ENCODE peak calls at places on chromosome 17, in seven cellular contexts. G, X, L, U, E, T and S are unnamed samples.

GRCh38 chr17:35536664-35537160 is 766 bp downstream of the SLFN12L start:
- DNase-seq in G (no peak), X (no peak), L (no peak), U (no peak), E (no peak), T (no peak), S (no peak)

GRCh38 chr17:19876524-19877161 is 8.9 kb upstream of the ULK2 start:
- DNase-seq in G (no peak), X (peak), L (no peak), U (peak), E (no peak), T (no peak), S (no peak)

GRCh38 chr17:64063766-64064224 is 43.4 kb upstream of the ICAM2 start:
- DNase-seq in G (no peak), X (peak), L (peak), U (peak), E (peak), T (no peak), S (peak)

GRCh38 chr17:16872836-16873653 is 98.9 kb downstream of the TNFRSF13B start:
- DNase-seq in G (no peak), X (no peak), L (no peak), U (no peak), E (peak), T (no peak), S (peak)

GRCh38 chr17:64128787-64129514 is 993 bp downstream of the ERN1 start:
- DNase-seq in G (no peak), X (peak), L (peak), U (peak), E (peak), T (no peak), S (no peak)

GRCh38 chr17:74361613-74362391 is at the start of gene BTBD17:
- DNase-seq in G (peak), X (no peak), L (no peak), U (peak), E (peak), T (no peak), S (peak)

GRCh38 chr17:14813649-14814048 is 451.5 kb downstream of the PMP22 start:
- DNase-seq in G (no peak), X (no peak), L (no peak), U (no peak), E (no peak), T (no peak), S (peak)

GRCh38 chr17:58060596-58061191 is 22.5 kb upstream of the DYNLL2 start:
- DNase-seq in G (no peak), X (no peak), L (no peak), U (no peak), E (peak), T (no peak), S (no peak)

GRCh38 chr17:74569392-74570003 is 2.2 kb upstream of the CD300H start:
- DNase-seq in G (peak), X (peak), L (peak), U (no peak), E (peak), T (no peak), S (peak)

GRCh38 chr17:40558300-40558584 is 7.0 kb downstream of the CCR7 start:
- DNase-seq in G (no peak), X (no peak), L (no peak), U (no peak), E (no peak), T (no peak), S (peak)

GRCh38 chr17:17419621-17420020 is 57.2 kb upstream of the MED9 start:
- DNase-seq in G (no peak), X (no peak), L (no peak), U (no peak), E (no peak), T (no peak), S (no peak)

GRCh38 chr17:17740627-17741237 is 59.5 kb downstream of the RAI1 start:
- DNase-seq in G (no peak), X (no peak), L (no peak), U (no peak), E (no peak), T (no peak), S (peak)

GRCh38 chr17:44887971-44888955 is 11.0 kb downstream of the EFTUD2 start:
- DNase-seq in G (no peak), X (no peak), L (no peak), U (no peak), E (no peak), T (no peak), S (no peak)

GRCh38 chr17:76384987-76385891 is 830 bp downstream of the SPHK1 start:
- DNase-seq in G (peak), X (peak), L (peak), U (peak), E (peak), T (no peak), S (peak)

GRCh38 chr17:78227455-78227916 is 3.9 kb upstream of the TMEM235 start:
- DNase-seq in G (no peak), X (no peak), L (no peak), U (no peak), E (no peak), T (no peak), S (no peak)

GRCh38 chr17:73546770-73547345 is 97.4 kb downstream of the SDK2 start:
- DNase-seq in G (peak), X (peak), L (no peak), U (no peak), E (peak), T (peak), S (peak)

GRCh38 chr17:15157051-15157450 is 108.1 kb downstream of the PMP22 start:
- DNase-seq in G (peak), X (no peak), L (peak), U (no peak), E (peak), T (no peak), S (no peak)

GRCh38 chr17:32546031-32546444 is 59.2 kb downstream of the CDK5R1 start:
- DNase-seq in G (no peak), X (no peak), L (no peak), U (no peak), E (no peak), T (no peak), S (no peak)

DNA sequence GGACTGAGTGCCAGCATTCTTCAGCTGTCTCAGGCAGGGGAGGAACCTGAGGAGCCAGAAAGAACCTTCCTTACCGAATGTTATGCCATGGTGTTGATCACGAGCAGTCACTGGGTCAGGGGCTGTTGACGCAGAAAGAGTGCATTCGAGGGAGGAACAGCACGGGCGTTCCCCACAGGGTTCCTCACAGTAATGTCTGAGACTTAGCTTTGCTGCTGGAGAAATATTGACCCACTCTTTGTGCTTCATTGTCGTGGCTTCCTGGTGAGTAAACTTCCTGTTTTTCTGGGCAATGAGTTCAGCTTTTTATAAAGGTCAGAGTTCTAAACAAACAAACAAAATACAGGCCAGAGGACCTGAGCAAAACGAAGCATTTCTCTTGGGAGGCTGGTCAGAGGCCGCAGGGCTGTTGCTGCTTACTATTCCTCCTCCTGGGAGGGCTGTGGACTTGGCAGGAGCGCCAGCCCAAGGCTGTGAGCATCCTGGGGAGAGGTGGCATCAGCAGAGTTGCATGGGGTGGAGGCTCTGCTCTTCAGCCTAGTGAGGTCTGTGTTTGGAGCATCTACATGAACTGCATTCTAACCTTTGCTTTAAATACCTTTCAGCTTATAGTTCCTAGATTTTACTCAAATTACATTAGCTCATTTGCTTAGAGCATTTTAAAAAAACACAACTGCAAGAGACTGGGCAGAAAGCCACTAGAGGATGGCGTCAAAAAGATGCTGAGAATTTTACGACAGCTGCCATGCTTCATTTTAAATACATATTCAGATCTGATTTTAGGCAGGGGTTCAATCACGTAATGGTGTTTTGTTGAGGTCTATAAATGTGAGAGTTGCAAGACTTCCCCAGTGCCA is 143.0 kb upstream of the CACNG5 start:
- DNase-seq in G (peak), X (no peak), L (peak), U (no peak), E (peak), T (no peak), S (no peak)
- H3K4me3 ChIP-seq in G (no peak), X (no peak), L (no peak), U (no peak), E (no peak), T (no peak), S (no peak)

GRCh38 chr17:42312285-42313130 is 24.2 kb downstream of the STAT5A start:
- DNase-seq in G (peak), X (peak), L (peak), U (peak), E (peak), T (no peak), S (peak)

GRCh38 chr17:42310281-42311156 is 22.2 kb downstream of the STAT5A start:
- DNase-seq in G (no peak), X (no peak), L (no peak), U (no peak), E (no peak), T (no peak), S (no peak)

GRCh38 chr17:42313389-42313772 is 25.1 kb downstream of the STAT5A start:
- DNase-seq in G (no peak), X (no peak), L (no peak), U (no peak), E (no peak), T (no peak), S (no peak)

GRCh38 chr17:42311240-42312034 is 23.1 kb downstream of the STAT5A start:
- DNase-seq in G (peak), X (peak), L (no peak), U (no peak), E (peak), T (no peak), S (peak)

DNA sequence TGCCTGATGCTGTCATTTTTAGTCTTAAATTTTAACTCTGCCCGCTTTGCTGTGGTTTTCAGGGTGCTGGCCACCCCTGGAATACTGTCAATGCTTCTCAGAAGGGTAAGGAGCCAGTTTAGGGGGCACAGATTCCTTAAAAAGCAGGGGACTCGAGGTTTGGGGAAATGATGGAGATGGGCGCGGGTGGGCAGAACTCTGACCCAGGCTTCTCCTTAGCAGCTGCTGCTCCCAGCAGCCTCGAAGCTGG is 23.7 kb downstream of the STAT5A start:
- DNase-seq in G (no peak), X (no peak), L (no peak), U (no peak), E (no peak), T (no peak), S (no peak)
- H3K4me3 ChIP-seq in G (no peak), X (peak), L (no peak), U (no peak), E (no peak), T (no peak), S (peak)

DNA sequence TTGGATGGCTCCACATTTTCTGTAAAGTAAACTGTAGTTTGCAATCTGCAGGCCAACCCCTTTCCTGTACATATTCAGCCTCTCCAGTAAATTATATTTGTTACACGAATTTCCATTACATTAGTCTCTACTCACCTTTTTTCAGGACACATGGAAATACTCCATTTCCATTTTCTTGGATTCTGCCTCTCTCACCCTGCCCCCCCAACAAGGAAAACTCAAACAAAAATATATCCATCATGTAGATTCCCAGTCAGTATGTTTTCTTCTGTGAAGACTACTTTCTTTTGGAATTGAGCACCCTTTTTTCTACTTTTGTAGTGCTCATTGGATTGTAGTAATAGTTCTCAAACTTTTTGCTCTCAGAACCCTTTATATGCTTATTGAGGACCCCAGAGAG is 2.9 kb downstream of the PPM1D start:
- DNase-seq in G (no peak), X (no peak), L (no peak), U (no peak), E (peak), T (no peak), S (no peak)
- H3K4me3 ChIP-seq in G (peak), X (peak), L (peak), U (no peak), E (peak), T (peak), S (peak)

GRCh38 chr17:6756425-6757012 is 673 bp downstream of the XAF1 start:
- DNase-seq in G (no peak), X (no peak), L (no peak), U (no peak), E (peak), T (no peak), S (no peak)
- H3K4me3 ChIP-seq in G (peak), X (peak), L (no peak), U (peak), E (peak), T (peak), S (no peak)

DNA sequence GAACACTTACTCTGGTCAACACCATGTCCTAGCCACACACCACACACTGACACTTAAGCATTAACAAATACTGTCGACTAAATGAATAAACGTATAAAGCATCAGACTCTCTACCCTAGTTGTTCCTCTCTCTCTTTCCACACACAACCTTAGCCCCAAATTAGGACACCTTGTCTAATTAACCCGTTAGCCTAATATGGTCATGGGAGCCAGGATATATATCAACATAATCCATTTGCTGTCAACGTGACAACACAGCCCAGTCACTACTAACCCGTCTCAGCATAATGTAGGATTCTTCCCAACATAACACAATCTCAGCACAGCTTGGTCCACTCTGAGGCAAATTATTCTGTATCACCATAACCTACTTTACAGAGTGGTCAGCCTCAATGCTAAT is 2.2 kb downstream of the DVL2 start:
- DNase-seq in G (no peak), X (no peak), L (no peak), U (no peak), E (no peak), T (no peak), S (no peak)
- H3K4me3 ChIP-seq in G (peak), X (no peak), L (no peak), U (no peak), E (peak), T (peak), S (peak)

DNA sequence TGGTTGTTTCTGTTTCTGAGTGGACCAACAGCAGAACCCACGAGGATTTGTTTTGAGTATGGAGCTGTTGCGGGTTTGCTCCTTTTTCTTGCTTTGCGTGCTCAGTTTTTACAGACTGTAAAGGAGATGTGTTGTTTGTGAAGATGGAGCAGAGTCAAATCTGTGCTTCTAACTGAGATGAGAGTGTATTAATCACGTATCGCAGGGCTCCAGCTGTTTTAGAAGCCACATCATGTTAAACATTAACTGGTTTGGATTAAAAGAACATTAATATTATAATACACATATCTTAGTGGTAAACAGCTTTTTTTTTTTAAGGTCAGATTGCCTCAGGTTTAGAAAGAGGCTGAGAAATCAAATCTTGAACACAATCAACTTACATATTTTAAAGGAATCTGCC is 69.4 kb downstream of the YPEL2 start:
- DNase-seq in G (no peak), X (no peak), L (no peak), U (no peak), E (peak), T (no peak), S (no peak)
- H3K4me3 ChIP-seq in G (peak), X (no peak), L (no peak), U (no peak), E (peak), T (no peak), S (no peak)

GRCh38 chr17:65561394-65562205 is at the start of gene AXIN2:
- DNase-seq in G (peak), X (peak), L (peak), U (peak), E (peak), T (no peak), S (peak)
- H3K4me3 ChIP-seq in G (peak), X (peak), L (peak), U (peak), E (peak), T (peak), S (peak)

GRCh38 chr17:82269138-82269881 is 4.2 kb downstream of the CSNK1D start:
- DNase-seq in G (no peak), X (no peak), L (no peak), U (no peak), E (no peak), T (no peak), S (no peak)
- H3K4me3 ChIP-seq in G (no peak), X (no peak), L (no peak), U (no peak), E (no peak), T (no peak), S (no peak)